ENCODE peak calls at places on chromosomes 13 and 19, in six cellular contexts. S is GM12878, D is HepG2, Z is WTC11, E is HCT116, I is K562. G is an unnamed sample.

GRCh38 chr19:35090160-35090794 is 25.3 kb upstream of the FXYD3 start:
- DNase-seq in Z (peak), I (peak), D (peak), E (peak), S (no peak), G (no peak)

GRCh38 chr19:1853295-1854031 is 5.2 kb upstream of the REXO1 start:
- DNase-seq in S (peak), D (peak), Z (peak), I (peak), E (peak), G (no peak)

GRCh38 chr13:101739382-101740178 is 287.1 kb downstream of the ITGBL1 start:
- DNase-seq in S (peak), D (peak), I (no peak), Z (no peak), E (no peak), G (no peak)

GRCh38 chr19:18419699-18420460 is 682 bp downstream of the SSBP4 start:
- DNase-seq in D (peak), S (no peak), Z (no peak), E (no peak), I (peak), G (no peak)

GRCh38 chr13:30708541-30708940 is 26.8 kb upstream of the ALOX5AP start:
- DNase-seq in I (no peak), S (no peak), E (no peak), D (no peak), Z (no peak), G (no peak)

GRCh38 chr19:13334801-13335481 is 171.3 kb downstream of the CACNA1A start:
- DNase-seq in Z (no peak), I (no peak), D (no peak), S (no peak), E (peak), G (no peak)

GRCh38 chr13:53749306-53749705 is 720.7 kb downstream of the OLFM4 start:
- DNase-seq in Z (no peak), I (no peak), S (no peak), E (no peak), D (no peak), G (no peak)

GRCh38 chr13:87426737-87427136 is 244.4 kb upstream of the SLITRK5 start:
- DNase-seq in E (no peak), Z (no peak), D (no peak), S (no peak), I (no peak), G (no peak)

GRCh38 chr13:42615691-42616090 is 41.7 kb downstream of the TNFSF11 start:
- DNase-seq in S (no peak), E (no peak), I (no peak), D (no peak), Z (no peak), G (no peak)

GRCh38 chr19:49430172-49430677 is 5.0 kb downstream of the GFY start:
- DNase-seq in S (no peak), D (no peak), I (no peak), Z (no peak), E (no peak), G (no peak)

GRCh38 chr19:29680447-29680846 is 15.2 kb downstream of the PLEKHF1 start:
- DNase-seq in S (no peak), I (no peak), D (no peak), Z (no peak), E (no peak), G (no peak)

GRCh38 chr13:74056829-74057564 is 77.2 kb downstream of the KLF12 start:
- DNase-seq in E (no peak), D (no peak), S (no peak), I (no peak), Z (no peak), G (no peak)

GRCh38 chr13:97307544-97307881 is 85.4 kb downstream of the MBNL2 start:
- DNase-seq in Z (no peak), S (no peak), E (no peak), I (no peak), D (no peak), G (no peak)

GRCh38 chr19:35399948-35400772 is 29.3 kb downstream of the GPR42 start:
- DNase-seq in Z (no peak), I (no peak), D (no peak), E (no peak), S (no peak), G (no peak)

GRCh38 chr19:49546825-49547565 is 19.2 kb downstream of the RCN3 start:
- DNase-seq in D (peak), E (peak), S (peak), Z (peak), I (peak), G (peak)

GRCh38 chr19:51422053-51422448 is 4.6 kb upstream of the SIGLEC10 start:
- DNase-seq in S (no peak), E (peak), I (peak), Z (peak), D (peak), G (peak)

GRCh38 chr19:35025969-35026368 is 4.3 kb upstream of the SCN1B start:
- DNase-seq in I (no peak), D (no peak), S (no peak), E (no peak), Z (no peak), G (no peak)

GRCh38 chr13:99086869-99087129 is 108.9 kb upstream of the DOCK9 start:
- DNase-seq in Z (no peak), I (no peak), E (no peak), S (no peak), D (no peak), G (no peak)

GRCh38 chr19:51810228-51810627 is 15.3 kb downstream of the FPR3 start:
- DNase-seq in I (no peak), E (no peak), Z (no peak), S (no peak), D (peak), G (no peak)

GRCh38 chr13:30289533-30289932 is 17.8 kb downstream of the KATNAL1 start:
- DNase-seq in I (no peak), Z (no peak), S (no peak), E (no peak), D (no peak), G (no peak)

GRCh38 chr19:6767357-6768235 is at the start of gene SH2D3A:
- DNase-seq in E (peak), I (peak), S (peak), Z (peak), D (peak), G (peak)

GRCh38 chr19:41436664-41436951 is 3.1 kb downstream of the DMAC2 start:
- DNase-seq in E (no peak), I (no peak), S (no peak), D (no peak), Z (no peak), G (no peak)

GRCh38 chr13:93224545-93224944 is 2.1 kb upstream of the GPC6 start:
- DNase-seq in I (no peak), D (peak), Z (peak), S (no peak), E (no peak), G (no peak)

GRCh38 chr19:15479391-15480345 is at the start of gene PGLYRP2:
- DNase-seq in I (no peak), Z (peak), E (no peak), S (no peak), D (peak), G (no peak)

GRCh38 chr19:39413269-39413902 is 917 bp downstream of the PLEKHG2 start:
- DNase-seq in I (peak), Z (peak), D (no peak), E (no peak), S (no peak), G (no peak)

GRCh38 chr13:30851697-30852096 is 54.4 kb upstream of the MEDAG start:
- DNase-seq in D (no peak), Z (no peak), S (peak), E (no peak), I (no peak), G (no peak)

GRCh38 chr13:50708461-50708860 is 135.0 kb downstream of the DLEU7 start:
- DNase-seq in I (no peak), S (no peak), E (no peak), Z (no peak), D (no peak), G (no peak)

GRCh38 chr19:4009990-4010807 is 2.7 kb downstream of the PIAS4 start:
- DNase-seq in I (no peak), E (no peak), Z (no peak), D (no peak), S (no peak), G (no peak)

GRCh38 chr13:20702945-20703784 is at the start of gene IL17D:
- DNase-seq in S (no peak), E (no peak), I (peak), Z (peak), D (no peak), G (no peak)

GRCh38 chr19:8194528-8195275 is 14.5 kb upstream of the CERS4 start:
- DNase-seq in I (no peak), Z (no peak), E (no peak), D (no peak), S (no peak), G (no peak)
- TF ChIP-seq ATF3 in I (no peak), Z (no peak), E (no peak), D (no peak), S (no peak), G (no peak)

GRCh38 chr19:45247136-45247535 is 1.9 kb upstream of the EXOC3L2 start:
- DNase-seq in E (no peak), Z (no peak), D (no peak), S (no peak), I (no peak), G (no peak)

GRCh38 chr19:45249261-45250033 is 1.6 kb upstream of the MARK4 start:
- DNase-seq in S (no peak), I (no peak), Z (no peak), E (no peak), D (no peak), G (no peak)

GRCh38 chr19:45250832-45251451 is at the start of gene MARK4:
- DNase-seq in S (no peak), I (peak), E (peak), D (no peak), Z (peak), G (no peak)

GRCh38 chr19:45251452-45252354 is 632 bp downstream of the MARK4 start:
- DNase-seq in S (no peak), D (no peak), E (no peak), Z (peak), I (peak), G (no peak)

GRCh38 chr19:45250216-45250831 is 747 bp upstream of the MARK4 start:
- DNase-seq in D (no peak), E (no peak), I (no peak), Z (no peak), S (no peak), G (no peak)
- TF ChIP-seq ATF3 in D (no peak), E (no peak), I (no peak), Z (no peak), S (no peak), G (no peak)

GRCh38 chr19:52992109-52993004 is 21.4 kb upstream of the ERVV-1 start:
- DNase-seq in I (peak), Z (peak), D (no peak), E (no peak), S (no peak), G (no peak)

GRCh38 chr19:52991021-52991420 is 22.7 kb upstream of the ERVV-1 start:
- DNase-seq in S (no peak), I (no peak), Z (no peak), E (no peak), D (no peak), G (no peak)

GRCh38 chr19:52991484-52991883 is 22.2 kb upstream of the ERVV-1 start:
- DNase-seq in E (no peak), D (no peak), Z (no peak), S (no peak), I (no peak), G (no peak)

GRCh38 chr19:52995711-52996110 is 18.0 kb upstream of the ERVV-1 start:
- DNase-seq in D (no peak), I (no peak), Z (no peak), S (no peak), E (no peak), G (no peak)

GRCh38 chr19:52993342-52994178 is 20.2 kb upstream of the ERVV-1 start:
- DNase-seq in E (peak), Z (peak), S (no peak), D (no peak), I (peak), G (peak)
- TF ChIP-seq ATF3 in E (no peak), Z (no peak), S (no peak), D (no peak), I (peak), G (no peak)

DNA sequence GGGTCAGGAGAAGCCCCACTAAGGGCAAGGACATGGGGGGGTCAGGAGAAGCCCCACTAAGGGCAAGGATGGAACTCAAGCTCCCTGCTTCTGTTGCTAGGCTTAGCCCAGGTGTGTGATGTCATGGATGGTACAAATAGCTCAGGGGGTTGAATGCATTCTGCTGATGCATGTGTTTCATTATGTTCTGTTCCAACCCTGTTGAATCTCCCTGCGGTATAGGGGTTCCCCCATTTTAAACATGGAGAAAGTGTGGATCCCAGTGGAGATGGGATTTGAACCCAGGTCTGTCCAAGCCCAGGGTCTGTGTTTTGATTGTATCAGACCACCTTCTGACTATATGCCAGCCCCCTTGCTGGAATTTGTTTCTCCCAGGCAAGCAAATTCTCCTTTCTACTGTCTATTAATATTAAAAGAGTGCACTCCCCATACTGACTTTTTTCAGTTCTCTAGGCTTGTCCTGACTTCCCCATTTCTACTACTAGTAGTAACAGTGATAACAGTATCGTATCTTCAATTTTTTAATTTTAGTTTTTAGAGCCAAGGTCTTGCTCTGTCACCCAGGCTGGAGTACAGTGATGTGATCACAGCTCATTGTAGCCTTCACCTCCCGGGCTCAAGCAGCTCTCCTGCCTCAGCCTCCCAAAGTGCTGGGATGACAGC is 6.7 kb downstream of the ZNF865 start:
- DNase-seq in Z (no peak), E (no peak), D (no peak), S (no peak), I (no peak), G (no peak)
- TF ChIP-seq ATF3 in Z (no peak), E (no peak), D (no peak), S (no peak), I (no peak), G (no peak)

GRCh38 chr19:45716314-45717130 is 14.2 kb downstream of the FBXO46 start:
- DNase-seq in D (no peak), S (no peak), I (peak), Z (no peak), E (no peak), G (no peak)

GRCh38 chr19:45713141-45713540 is 17.6 kb downstream of the FBXO46 start:
- DNase-seq in S (no peak), E (no peak), Z (no peak), I (no peak), D (no peak), G (no peak)

GRCh38 chr19:45717131-45717982 is 13.3 kb downstream of the FBXO46 start:
- DNase-seq in S (peak), Z (peak), E (peak), D (peak), I (peak), G (peak)

GRCh38 chr19:45715139-45715538 is 15.6 kb downstream of the FBXO46 start:
- DNase-seq in D (no peak), E (no peak), I (no peak), Z (no peak), S (no peak), G (no peak)

DNA sequence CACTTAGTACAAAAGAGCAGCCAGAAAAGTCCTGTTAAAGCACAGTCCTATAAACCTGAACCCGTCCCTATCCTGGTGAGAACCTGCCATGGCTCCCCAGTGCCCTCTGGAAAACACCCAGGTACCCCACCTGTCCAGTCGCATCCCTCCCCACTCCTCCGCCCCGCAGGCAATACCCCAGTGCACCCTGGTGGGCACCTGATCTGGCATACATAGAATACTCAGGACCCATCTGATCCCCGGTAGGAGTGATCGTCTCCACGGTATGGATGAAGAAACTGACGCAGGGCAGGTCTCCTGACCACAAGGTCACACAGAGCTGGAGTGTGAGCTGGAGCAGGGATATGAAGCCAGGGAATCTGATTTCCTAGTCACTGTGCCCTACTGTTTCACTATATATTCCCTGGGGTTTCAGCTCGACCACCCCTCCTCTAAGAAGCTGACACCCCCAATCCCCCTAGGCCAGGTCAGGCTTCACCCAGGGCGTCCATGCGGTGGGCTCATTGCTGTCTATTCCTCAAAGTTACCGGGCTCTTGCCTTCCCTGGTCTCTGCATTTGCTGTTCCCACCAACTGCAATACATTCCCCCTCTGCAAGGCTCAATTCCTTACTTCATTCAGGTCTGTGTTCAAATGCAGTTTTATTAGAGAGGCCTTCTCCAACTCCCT is 12.6 kb downstream of the FBXO46 start:
- DNase-seq in D (no peak), Z (no peak), E (no peak), I (no peak), S (no peak), G (no peak)
- TF ChIP-seq ATF3 in D (no peak), Z (no peak), E (no peak), I (no peak), S (no peak), G (no peak)

GRCh38 chr13:45102136-45102802 is 18.0 kb upstream of the GTF2F2 start:
- DNase-seq in S (no peak), Z (no peak), D (no peak), I (no peak), E (no peak), G (no peak)
- TF ChIP-seq ATF3 in S (no peak), Z (no peak), D (no peak), I (no peak), E (no peak), G (no peak)

GRCh38 chr19:17105548-17105947 is 30.0 kb downstream of the MYO9B start:
- DNase-seq in E (no peak), S (peak), D (no peak), I (no peak), Z (no peak), G (no peak)

GRCh38 chr19:17109962-17110598 is 34.5 kb downstream of the MYO9B start:
- DNase-seq in I (no peak), E (no peak), Z (no peak), S (peak), D (no peak), G (no peak)

GRCh38 chr19:17108453-17108784 is 32.8 kb downstream of the MYO9B start:
- DNase-seq in S (no peak), D (no peak), I (no peak), Z (no peak), E (no peak), G (no peak)

GRCh38 chr19:17109300-17109699 is 33.7 kb downstream of the MYO9B start:
- DNase-seq in E (no peak), I (no peak), S (no peak), D (no peak), Z (no peak), G (no peak)

DNA sequence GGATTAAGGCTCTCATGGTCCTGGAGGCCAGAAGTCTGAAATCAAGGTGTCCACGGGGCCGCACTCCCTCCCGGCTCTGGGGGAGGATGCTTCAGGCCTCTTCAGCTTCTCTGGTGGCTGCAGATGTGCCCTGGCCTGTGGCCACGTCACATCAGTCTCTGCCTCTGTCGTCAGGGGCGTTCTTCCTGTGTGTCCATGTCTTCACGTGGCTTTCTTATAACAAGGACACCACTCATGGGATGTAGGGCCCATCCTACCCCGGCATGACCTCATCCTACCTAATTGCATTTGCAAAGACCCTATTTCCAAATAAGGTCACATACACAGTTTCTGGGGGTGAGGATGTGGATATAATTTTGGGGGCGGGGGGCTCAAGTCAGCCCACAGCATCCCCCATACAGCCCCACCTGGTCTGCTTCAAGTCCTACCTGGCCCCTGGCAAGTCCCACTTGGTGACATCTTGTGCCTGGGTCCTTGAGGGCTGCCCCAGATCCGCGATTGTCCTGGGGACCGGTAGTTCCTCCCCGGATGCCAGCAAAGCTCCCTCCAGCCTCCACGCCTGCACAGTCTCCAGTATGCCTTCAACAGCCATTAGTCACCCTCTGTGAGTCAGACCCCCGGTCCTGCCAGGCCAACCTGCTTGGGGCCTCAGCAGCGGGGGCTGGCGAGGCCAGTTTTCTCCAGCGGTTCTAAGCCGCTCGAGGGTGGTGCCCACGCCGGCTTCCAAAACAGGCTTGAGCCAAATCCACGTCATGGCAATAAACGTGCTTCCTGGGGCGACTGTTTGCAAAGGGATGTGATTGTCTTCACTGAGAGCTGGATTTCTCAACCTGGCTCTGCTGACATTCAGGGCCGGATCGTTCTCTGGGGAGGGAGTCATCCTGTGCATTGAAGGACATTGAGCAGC is 32.2 kb downstream of the MYO9B start:
- DNase-seq in I (no peak), Z (no peak), S (no peak), E (peak), D (peak), G (no peak)
- TF ChIP-seq ATF3 in I (peak), Z (no peak), S (no peak), E (no peak), D (no peak), G (no peak)